ENCODE peak calls at places on chromosome 4, in seven cellular contexts. U is right atrium auricular region; E is endodermal cell; Q is heart right ventricle; M is SK-N-SH; T is esophagus squamous epithelium; N is CD8-positive, alpha-beta memory T cell. F is an unnamed sample. For H3K36me3, the result is how much of the 10 kb centered on the place peaks cover.

GRCh38 chr4:42280327-42281095 is 116.8 kb upstream of the SHISA3 start:
- DNase-seq in U (no peak), E (peak), Q (no peak), M (peak), T (no peak), N (no peak), F (peak)

GRCh38 chr4:1983846-1984405 is 24.8 kb downstream of the NELFA start:
- DNase-seq in U (no peak), E (no peak), Q (peak), M (no peak), T (no peak), N (no peak), F (peak)

GRCh38 chr4:169582203-169582602 is 30.2 kb downstream of the NEK1 start:
- DNase-seq in U (no peak), E (no peak), Q (no peak), M (no peak), T (no peak), N (no peak), F (no peak)

GRCh38 chr4:91837608-91838029 is 466.1 kb upstream of the GRID2 start:
- DNase-seq in U (no peak), E (no peak), Q (no peak), M (no peak), T (no peak), N (no peak), F (peak)

GRCh38 chr4:169307581-169307980 is 36.8 kb upstream of the SH3RF1 start:
- DNase-seq in U (no peak), E (no peak), Q (no peak), M (no peak), T (no peak), N (no peak), F (no peak)

GRCh38 chr4:141635726-141636076 is 682 bp upstream of the IL15 start:
- DNase-seq in U (no peak), E (no peak), Q (no peak), M (no peak), T (no peak), N (no peak), F (no peak)

GRCh38 chr4:5051692-5052423 is 578 bp downstream of the STK32B start:
- DNase-seq in U (no peak), E (peak), Q (no peak), M (no peak), T (no peak), N (no peak), F (peak)

GRCh38 chr4:67700119-67700873 is 659 bp downstream of the UBA6 start:
- DNase-seq in U (no peak), E (no peak), Q (no peak), M (peak), T (no peak), N (peak), F (no peak)

GRCh38 chr4:6232836-6233785 is 32.8 kb upstream of the JAKMIP1 start:
- DNase-seq in U (no peak), E (peak), Q (no peak), M (no peak), T (no peak), N (no peak), F (no peak)

GRCh38 chr4:105895324-105895608 is at the start of gene NPNT:
- DNase-seq in U (no peak), E (peak), Q (no peak), M (peak), T (no peak), N (no peak), F (no peak)

GRCh38 chr4:103915224-103915869 is 195.6 kb upstream of the TACR3 start:
- DNase-seq in U (no peak), E (no peak), Q (no peak), M (peak), T (no peak), N (no peak), F (peak)

GRCh38 chr4:184513802-184514120 is 39.4 kb upstream of the IRF2 start:
- DNase-seq in U (no peak), E (no peak), Q (no peak), M (no peak), T (no peak), N (no peak), F (no peak)

GRCh38 chr4:144734522-144734921 is 88.6 kb downstream of the HHIP start:
- DNase-seq in U (no peak), E (peak), Q (no peak), M (no peak), T (no peak), N (no peak), F (peak)

GRCh38 chr4:112951362-112951962 is 98.0 kb upstream of the ANK2 start:
- DNase-seq in U (no peak), E (no peak), Q (no peak), M (peak), T (no peak), N (no peak), F (peak)

GRCh38 chr4:98716796-98717195 is 58.4 kb upstream of the TSPAN5 start:
- DNase-seq in U (no peak), E (no peak), Q (no peak), M (no peak), T (no peak), N (no peak), F (no peak)

GRCh38 chr4:31071807-31072486 is 351.8 kb downstream of the PCDH7 start:
- DNase-seq in U (no peak), E (no peak), Q (no peak), M (no peak), T (no peak), N (no peak), F (peak)

DNA sequence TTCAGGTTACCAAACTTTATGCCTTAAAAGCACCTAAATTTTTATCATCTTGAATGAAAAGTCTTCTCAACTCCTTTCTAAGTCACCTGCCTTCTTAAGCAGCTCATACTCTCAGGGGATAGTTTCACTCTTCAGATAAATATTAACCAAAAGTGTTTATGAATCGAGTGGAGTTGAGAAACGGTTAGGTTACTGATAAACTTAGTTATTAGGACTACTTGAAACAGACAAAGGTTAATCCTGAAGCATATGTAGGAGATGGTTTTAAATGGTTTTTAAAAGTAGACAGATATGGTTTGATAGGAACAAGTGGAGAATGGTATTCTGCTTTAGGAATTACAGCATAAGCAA is 32.8 kb downstream of the CLDN22 start:
- DNase-seq in U (no peak), E (no peak), Q (no peak), M (no peak), T (no peak), N (no peak), F (no peak)
- H3K36me3 ChIP-seq in U (half or more), E (half or more), Q (half or more), M (half or more), T (half or more), N (under half), F (under half)

DNA sequence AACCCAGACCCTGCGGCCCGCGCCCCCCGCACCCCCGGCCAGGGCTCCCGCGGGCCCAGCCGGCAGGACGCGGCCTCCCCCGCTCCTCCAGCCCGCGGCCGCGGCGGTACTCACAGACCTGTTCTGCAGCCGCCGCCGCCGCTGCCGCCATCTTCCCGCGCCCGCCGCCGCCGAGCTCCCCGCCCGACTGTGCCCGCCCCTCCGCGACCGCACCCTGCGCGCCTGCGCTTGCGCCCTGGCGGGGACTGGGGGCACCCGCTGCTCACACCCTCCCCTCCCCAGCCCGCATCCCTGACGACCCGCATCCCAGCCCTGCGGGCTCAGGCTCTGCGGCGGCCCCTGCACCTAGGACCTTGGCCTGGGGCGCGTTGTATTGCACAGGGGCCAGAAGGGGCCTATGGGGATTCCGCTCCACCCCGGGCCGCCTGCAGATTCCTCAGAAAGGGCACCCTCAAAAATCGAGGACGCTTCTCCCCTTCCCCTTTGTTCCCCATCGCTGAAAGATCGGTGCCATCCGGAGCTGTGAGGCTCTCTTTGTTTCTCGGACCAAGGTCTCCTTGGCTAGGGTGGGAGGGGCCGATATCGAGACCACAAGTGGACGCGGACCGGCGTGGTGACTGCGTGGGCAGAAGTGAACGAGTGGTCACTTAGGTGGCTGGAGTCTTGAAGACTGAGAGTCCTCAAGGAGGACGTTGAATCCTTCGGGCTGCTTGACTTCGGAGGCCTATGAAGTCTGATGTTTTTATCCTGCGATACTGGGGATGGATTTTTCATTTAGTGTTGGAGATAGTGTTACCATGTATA is at the start of gene SGCB:
- DNase-seq in U (peak), E (peak), Q (peak), M (peak), T (peak), N (peak), F (peak)
- H3K27ac ChIP-seq in U (peak), E (peak), Q (peak), M (peak), T (peak), N (no peak), F (peak)

GRCh38 chr4:82457266-82457665 is 26.9 kb downstream of the ENOPH1 start:
- DNase-seq in U (no peak), E (peak), Q (no peak), M (no peak), T (no peak), N (no peak), F (no peak)
- H3K36me3 ChIP-seq in U (under half), E (half or more), Q (half or more), M (half or more), T (half or more), N (under half), F (under half)

GRCh38 chr4:76571274-76571673 is 136.2 kb downstream of the SHROOM3 start:
- DNase-seq in U (no peak), E (no peak), Q (no peak), M (no peak), T (no peak), N (no peak), F (no peak)

GRCh38 chr4:76570141-76570989 is 135.3 kb downstream of the SHROOM3 start:
- DNase-seq in U (no peak), E (no peak), Q (no peak), M (no peak), T (no peak), N (no peak), F (no peak)

GRCh38 chr4:76569695-76570094 is 134.7 kb downstream of the SHROOM3 start:
- DNase-seq in U (no peak), E (no peak), Q (no peak), M (no peak), T (no peak), N (no peak), F (no peak)

GRCh38 chr4:76572224-76572623 is 137.2 kb downstream of the SHROOM3 start:
- DNase-seq in U (no peak), E (no peak), Q (no peak), M (no peak), T (no peak), N (no peak), F (no peak)

DNA sequence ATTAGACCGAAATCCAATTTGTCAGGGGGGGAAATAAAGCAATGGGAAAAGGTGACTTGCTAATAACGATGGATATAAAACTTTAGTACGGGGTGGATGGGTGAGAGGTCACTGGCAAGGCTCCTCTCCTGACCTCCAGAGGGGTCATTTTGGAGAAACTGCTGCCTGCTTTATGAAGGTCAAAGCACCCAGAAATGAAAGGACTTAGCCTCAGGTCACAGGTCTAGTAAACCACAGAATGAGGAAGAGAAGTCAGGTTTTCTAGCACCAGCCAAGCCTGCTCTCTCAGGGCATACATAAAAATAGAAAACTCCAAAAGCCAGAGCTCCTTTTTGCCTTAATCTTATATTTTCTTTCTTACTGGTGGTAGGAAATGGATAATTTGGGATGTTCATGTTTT is 134.2 kb downstream of the SHROOM3 start:
- DNase-seq in U (no peak), E (no peak), Q (no peak), M (no peak), T (no peak), N (no peak), F (no peak)
- H3K27ac ChIP-seq in U (no peak), E (no peak), Q (no peak), M (no peak), T (no peak), N (no peak), F (no peak)

DNA sequence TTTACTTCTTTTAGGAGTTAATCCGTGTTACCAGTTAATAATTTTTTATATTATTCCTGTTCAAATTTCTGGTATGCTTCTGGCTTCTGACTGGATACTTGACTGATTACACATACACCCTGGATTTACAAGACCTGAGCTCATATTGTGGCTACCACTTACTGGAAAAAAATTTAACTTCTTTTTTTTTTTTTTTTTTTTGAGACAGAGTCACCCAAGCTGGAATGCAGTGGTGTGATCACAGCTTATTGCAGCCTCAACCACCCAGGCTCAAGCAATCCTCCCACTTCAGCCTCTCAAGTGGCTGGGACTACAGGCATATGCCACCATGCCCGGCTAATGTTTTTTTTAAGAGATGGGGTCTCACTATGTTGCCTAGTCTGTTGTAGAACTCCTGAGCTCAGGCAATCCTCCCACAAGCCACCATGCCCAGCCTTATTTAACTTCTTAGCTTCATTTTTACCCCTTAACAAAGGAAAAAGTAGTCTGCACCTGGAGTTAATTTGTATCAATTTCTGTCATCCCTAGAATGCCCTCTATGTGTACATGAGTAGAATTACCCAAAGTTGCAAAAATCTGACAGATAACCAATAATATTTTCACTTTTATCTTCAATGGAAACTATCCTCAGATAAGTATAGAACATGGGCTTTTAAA is 50.3 kb downstream of the TMEM165 start:
- DNase-seq in U (no peak), E (no peak), Q (no peak), M (no peak), T (no peak), N (no peak), F (no peak)
- H3K36me3 ChIP-seq in U (under half), E (half or more), Q (half or more), M (under half), T (half or more), N (under half), F (half or more)

GRCh38 chr4:153206534-153206933 is 2.3 kb downstream of the TRIM2 start:
- DNase-seq in U (no peak), E (peak), Q (no peak), M (no peak), T (no peak), N (no peak), F (no peak)

GRCh38 chr4:153204247-153205027 is at the start of gene TRIM2:
- DNase-seq in U (peak), E (peak), Q (peak), M (no peak), T (no peak), N (no peak), F (peak)

GRCh38 chr4:153205028-153205648 is 895 bp downstream of the TRIM2 start:
- DNase-seq in U (no peak), E (peak), Q (no peak), M (no peak), T (no peak), N (peak), F (no peak)

GRCh38 chr4:153207027-153207426 is 2.8 kb downstream of the TRIM2 start:
- DNase-seq in U (no peak), E (peak), Q (no peak), M (no peak), T (no peak), N (no peak), F (no peak)

DNA sequence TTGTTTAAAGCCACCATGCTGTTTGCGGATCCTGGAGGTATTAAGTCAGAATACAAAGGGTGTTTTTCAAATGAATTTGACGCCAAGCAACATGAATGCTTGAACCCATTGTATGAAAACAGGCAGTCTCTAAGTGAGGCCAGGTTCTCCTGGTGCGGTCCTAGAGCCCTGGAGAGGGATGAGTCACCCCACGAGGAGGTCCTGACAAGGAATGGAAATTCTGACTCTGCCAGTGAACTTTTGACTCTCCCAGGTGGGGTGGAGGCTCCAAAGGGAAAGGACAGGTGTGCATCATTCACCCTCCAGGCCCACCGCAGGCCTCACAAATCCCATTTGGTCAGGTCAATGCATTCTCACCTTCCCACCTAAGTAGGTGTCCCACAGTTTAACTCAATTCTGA is 1.5 kb downstream of the TRIM2 start:
- DNase-seq in U (no peak), E (peak), Q (no peak), M (no peak), T (no peak), N (no peak), F (no peak)
- H3K27ac ChIP-seq in U (no peak), E (peak), Q (no peak), M (no peak), T (peak), N (no peak), F (no peak)

DNA sequence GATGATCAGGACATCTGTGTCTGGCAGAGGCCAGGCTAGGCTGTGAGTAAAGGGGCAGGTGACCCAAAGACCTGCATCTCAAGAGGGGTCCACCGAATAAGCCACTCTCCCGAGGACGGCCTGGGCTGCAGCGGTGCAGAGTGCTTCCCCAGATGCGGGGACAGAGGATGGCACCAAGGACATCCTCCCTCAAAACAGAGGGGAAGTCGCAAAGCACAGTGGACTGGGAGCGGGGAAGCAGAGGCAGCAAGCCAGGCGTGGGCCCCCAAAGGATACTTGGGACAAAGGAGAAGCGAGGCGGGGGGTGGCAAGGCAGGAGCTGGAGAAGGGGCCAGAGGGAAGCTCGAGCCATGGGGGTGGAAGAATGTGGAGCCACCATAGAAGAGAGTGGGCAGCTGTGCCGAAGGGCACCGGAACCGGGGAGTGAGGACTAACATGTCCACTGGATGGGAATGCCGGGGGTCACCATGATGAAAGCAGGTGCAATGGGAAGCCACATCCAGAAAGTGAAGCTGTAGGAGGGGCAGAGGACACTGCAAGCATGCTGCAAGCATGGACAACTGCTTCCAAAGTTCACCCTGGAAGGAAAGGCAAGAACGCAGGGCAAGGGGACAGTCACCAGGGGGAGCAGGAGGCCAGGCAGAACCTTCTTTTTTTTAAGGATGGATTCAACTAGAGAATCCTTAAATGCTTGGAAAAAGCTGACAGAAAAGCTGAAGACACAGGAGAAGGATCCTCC is 169.6 kb downstream of the AFAP1 start:
- DNase-seq in U (no peak), E (peak), Q (no peak), M (peak), T (no peak), N (no peak), F (peak)
- H3K36me3 ChIP-seq in U (half or more), E (half or more), Q (half or more), M (half or more), T (half or more), N (under half), F (under half)

GRCh38 chr4:139676913-139677585 is 11.4 kb downstream of the MGST2 start:
- DNase-seq in U (no peak), E (no peak), Q (no peak), M (no peak), T (no peak), N (no peak), F (no peak)

GRCh38 chr4:139675651-139676050 is 10.0 kb downstream of the MGST2 start:
- DNase-seq in U (no peak), E (no peak), Q (no peak), M (no peak), T (no peak), N (no peak), F (no peak)

GRCh38 chr4:139672732-139673131 is 7.1 kb downstream of the MGST2 start:
- DNase-seq in U (no peak), E (no peak), Q (no peak), M (no peak), T (no peak), N (no peak), F (no peak)

GRCh38 chr4:139675156-139675555 is 9.5 kb downstream of the MGST2 start:
- DNase-seq in U (no peak), E (no peak), Q (no peak), M (no peak), T (no peak), N (no peak), F (no peak)

GRCh38 chr4:139676365-139676764 is 10.7 kb downstream of the MGST2 start:
- DNase-seq in U (no peak), E (no peak), Q (no peak), M (no peak), T (no peak), N (no peak), F (no peak)
- H3K27ac ChIP-seq in U (no peak), E (no peak), Q (no peak), M (no peak), T (no peak), N (no peak), F (no peak)